ENCODE peak calls at places on chromosomes 2 and 18, in six cellular contexts. One of them, this sample, is unnamed.

GRCh38 chr2:38551171-38551570 is 51.6 kb downstream of the HNRNPLL start:
- DNase-seq in endothelial cell of umbilical vein: no peak
- DNase-seq in A549: no peak
- DNase-seq in HepG2: no peak
- DNase-seq in K562: no peak
- DNase-seq in GM12878: no peak
- DNase-seq in this sample: no peak

GRCh38 chr2:46162329-46162870 is 134.8 kb upstream of the EPAS1 start:
- DNase-seq in GM12878: no peak
- DNase-seq in endothelial cell of umbilical vein: no peak
- DNase-seq in K562: no peak
- DNase-seq in HepG2: no peak
- DNase-seq in A549: no peak
- DNase-seq in this sample: peak

GRCh38 chr2:174985624-174986023 is 19.6 kb downstream of the CHN1 start:
- DNase-seq in HepG2: peak
- DNase-seq in K562: no peak
- DNase-seq in GM12878: no peak
- DNase-seq in endothelial cell of umbilical vein: peak
- DNase-seq in A549: no peak
- DNase-seq in this sample: peak

GRCh38 chr18:48842259-48843061 is 108.3 kb downstream of the SMAD7 start:
- DNase-seq in GM12878: no peak
- DNase-seq in K562: peak
- DNase-seq in endothelial cell of umbilical vein: peak
- DNase-seq in A549: no peak
- DNase-seq in HepG2: no peak
- DNase-seq in this sample: no peak

GRCh38 chr2:165863816-165864221 is 69.8 kb upstream of the GALNT3 start:
- DNase-seq in K562: no peak
- DNase-seq in endothelial cell of umbilical vein: no peak
- DNase-seq in GM12878: no peak
- DNase-seq in A549: no peak
- DNase-seq in HepG2: no peak
- DNase-seq in this sample: no peak

GRCh38 chr18:11074879-11075278 is 74.5 kb downstream of the PIEZO2 start:
- DNase-seq in K562: no peak
- DNase-seq in HepG2: no peak
- DNase-seq in endothelial cell of umbilical vein: no peak
- DNase-seq in GM12878: no peak
- DNase-seq in A549: no peak
- DNase-seq in this sample: no peak

GRCh38 chr2:126906781-126907180 is 8.1 kb downstream of the TEX51 start:
- DNase-seq in A549: no peak
- DNase-seq in HepG2: no peak
- DNase-seq in endothelial cell of umbilical vein: no peak
- DNase-seq in K562: no peak
- DNase-seq in GM12878: no peak
- DNase-seq in this sample: no peak

GRCh38 chr2:90207454-90208058 is 1516.1 kb downstream of the RPIA start:
- DNase-seq in GM12878: peak
- DNase-seq in endothelial cell of umbilical vein: no peak
- DNase-seq in HepG2: peak
- DNase-seq in K562: no peak
- DNase-seq in A549: peak
- DNase-seq in this sample: peak

GRCh38 chr2:78330181-78330580 is 695.3 kb upstream of the REG3G start:
- DNase-seq in A549: no peak
- DNase-seq in endothelial cell of umbilical vein: no peak
- DNase-seq in K562: no peak
- DNase-seq in GM12878: no peak
- DNase-seq in HepG2: no peak
- DNase-seq in this sample: no peak

GRCh38 chr2:46411245-46411641 is 68.1 kb upstream of the TMEM247 start:
- DNase-seq in A549: no peak
- DNase-seq in HepG2: no peak
- DNase-seq in K562: no peak
- DNase-seq in endothelial cell of umbilical vein: no peak
- DNase-seq in GM12878: no peak
- DNase-seq in this sample: no peak

GRCh38 chr2:68435605-68436004 is 31.5 kb downstream of the FBXO48 start:
- DNase-seq in A549: no peak
- DNase-seq in HepG2: no peak
- DNase-seq in GM12878: no peak
- DNase-seq in K562: no peak
- DNase-seq in endothelial cell of umbilical vein: no peak
- DNase-seq in this sample: no peak

GRCh38 chr2:101396352-101396717 is 9.0 kb upstream of the CREG2 start:
- DNase-seq in A549: peak
- DNase-seq in GM12878: no peak
- DNase-seq in HepG2: peak
- DNase-seq in endothelial cell of umbilical vein: peak
- DNase-seq in K562: no peak
- DNase-seq in this sample: no peak

GRCh38 chr2:60873381-60873780 is 8.0 kb upstream of the REL start:
- DNase-seq in K562: no peak
- DNase-seq in GM12878: peak
- DNase-seq in HepG2: no peak
- DNase-seq in A549: no peak
- DNase-seq in endothelial cell of umbilical vein: no peak
- DNase-seq in this sample: no peak

GRCh38 chr2:41496908-41497307 is 550.9 kb upstream of the PKDCC start:
- DNase-seq in HepG2: no peak
- DNase-seq in endothelial cell of umbilical vein: no peak
- DNase-seq in K562: peak
- DNase-seq in A549: no peak
- DNase-seq in GM12878: no peak
- DNase-seq in this sample: peak
- TF ChIP-seq CTCF in HepG2: no peak
- TF ChIP-seq CTCF in endothelial cell of umbilical vein: no peak
- TF ChIP-seq CTCF in K562: peak
- TF ChIP-seq CTCF in A549: peak
- TF ChIP-seq CTCF in GM12878: no peak
- TF ChIP-seq CTCF in this sample: peak

DNA sequence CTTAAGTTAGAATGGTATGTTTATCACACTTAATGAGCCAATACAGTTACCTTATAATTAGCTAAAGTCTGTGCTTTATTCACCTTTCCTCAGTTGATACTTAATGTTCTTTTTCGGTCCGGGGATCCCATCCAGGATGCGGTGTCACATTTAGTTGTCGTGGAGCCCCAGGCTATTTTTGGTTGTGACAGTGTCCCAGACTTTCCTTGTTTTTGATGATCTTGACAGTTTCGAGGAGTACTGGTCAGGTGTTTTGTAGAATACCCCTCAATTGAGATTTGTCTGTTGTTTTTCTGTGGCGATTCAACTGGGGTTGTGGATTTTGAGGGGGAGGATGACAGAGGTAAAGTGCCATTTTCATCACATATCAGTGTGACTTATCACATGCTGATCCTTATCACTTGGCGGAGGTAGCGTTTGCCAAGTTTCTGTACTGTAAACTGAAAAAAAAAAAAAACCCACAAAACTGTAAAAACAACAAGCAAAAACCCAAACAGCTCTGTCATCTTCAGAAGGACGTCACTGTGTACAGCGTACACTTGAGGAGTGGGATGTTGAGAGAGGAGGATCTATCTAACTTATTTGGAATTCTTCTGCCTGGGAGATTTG is 67.9 kb downstream of the FMNL2 start:
- DNase-seq in K562: no peak
- DNase-seq in GM12878: no peak
- DNase-seq in A549: no peak
- DNase-seq in endothelial cell of umbilical vein: no peak
- DNase-seq in HepG2: no peak
- DNase-seq in this sample: no peak
- TF ChIP-seq MYC in K562: no peak
- TF ChIP-seq MYC in GM12878: no peak
- TF ChIP-seq MYC in A549: no peak
- TF ChIP-seq MYC in endothelial cell of umbilical vein: no peak
- TF ChIP-seq MYC in HepG2: no peak
- TF ChIP-seq MYC in this sample: no peak

DNA sequence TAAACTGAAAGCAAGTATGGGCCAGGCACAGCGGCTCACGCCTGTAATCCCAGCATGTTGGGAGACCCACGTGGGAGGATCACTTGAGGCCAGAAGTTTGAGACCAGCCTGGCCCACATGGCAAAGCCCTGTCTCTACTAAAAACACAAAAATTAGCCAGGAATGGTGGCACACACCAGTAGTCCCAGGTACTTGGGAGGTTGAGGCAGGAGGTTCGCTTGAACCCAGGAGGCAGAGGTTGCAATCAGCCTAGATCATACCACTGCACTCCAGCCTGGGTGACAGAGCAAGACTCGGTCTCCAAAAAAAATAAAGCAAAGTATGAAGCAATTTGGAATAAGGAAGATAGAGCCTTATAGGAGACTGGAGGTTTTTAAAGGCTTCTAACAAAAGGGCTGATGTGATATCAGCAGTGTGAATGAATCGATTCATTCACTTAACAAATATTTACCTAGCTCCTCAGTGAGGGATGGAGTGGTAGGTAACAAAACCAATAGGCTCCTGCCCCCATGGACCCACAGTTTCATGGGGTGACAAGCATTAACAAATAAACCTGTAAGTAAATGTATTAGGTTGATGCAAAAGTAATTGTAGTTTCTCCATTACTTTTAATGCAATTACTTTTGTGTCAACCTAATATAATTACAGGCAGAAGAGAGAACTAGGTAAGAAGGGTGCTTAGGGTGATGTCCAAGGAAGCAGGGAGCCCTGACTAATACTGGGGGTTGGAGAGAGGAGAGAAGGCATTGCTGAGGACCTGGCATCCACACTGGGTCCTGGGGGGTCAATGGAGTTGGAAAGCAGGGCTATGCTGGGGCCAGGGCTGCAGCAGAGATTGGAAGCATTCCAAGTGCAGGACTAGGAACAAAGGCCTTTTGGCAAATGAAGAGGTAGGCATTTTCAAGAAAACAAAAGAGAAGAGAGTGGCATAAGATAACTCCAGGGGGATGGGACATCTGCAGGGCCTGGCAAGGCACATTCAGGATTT is 195.4 kb upstream of the ARL4C start:
- DNase-seq in A549: no peak
- DNase-seq in K562: no peak
- DNase-seq in GM12878: no peak
- DNase-seq in HepG2: peak
- DNase-seq in endothelial cell of umbilical vein: peak
- DNase-seq in this sample: no peak
- TF ChIP-seq MAX in A549: no peak
- TF ChIP-seq MAX in K562: no peak
- TF ChIP-seq MAX in GM12878: no peak
- TF ChIP-seq MAX in HepG2: no peak
- TF ChIP-seq MAX in endothelial cell of umbilical vein: no peak
- TF ChIP-seq MAX in this sample: no peak

DNA sequence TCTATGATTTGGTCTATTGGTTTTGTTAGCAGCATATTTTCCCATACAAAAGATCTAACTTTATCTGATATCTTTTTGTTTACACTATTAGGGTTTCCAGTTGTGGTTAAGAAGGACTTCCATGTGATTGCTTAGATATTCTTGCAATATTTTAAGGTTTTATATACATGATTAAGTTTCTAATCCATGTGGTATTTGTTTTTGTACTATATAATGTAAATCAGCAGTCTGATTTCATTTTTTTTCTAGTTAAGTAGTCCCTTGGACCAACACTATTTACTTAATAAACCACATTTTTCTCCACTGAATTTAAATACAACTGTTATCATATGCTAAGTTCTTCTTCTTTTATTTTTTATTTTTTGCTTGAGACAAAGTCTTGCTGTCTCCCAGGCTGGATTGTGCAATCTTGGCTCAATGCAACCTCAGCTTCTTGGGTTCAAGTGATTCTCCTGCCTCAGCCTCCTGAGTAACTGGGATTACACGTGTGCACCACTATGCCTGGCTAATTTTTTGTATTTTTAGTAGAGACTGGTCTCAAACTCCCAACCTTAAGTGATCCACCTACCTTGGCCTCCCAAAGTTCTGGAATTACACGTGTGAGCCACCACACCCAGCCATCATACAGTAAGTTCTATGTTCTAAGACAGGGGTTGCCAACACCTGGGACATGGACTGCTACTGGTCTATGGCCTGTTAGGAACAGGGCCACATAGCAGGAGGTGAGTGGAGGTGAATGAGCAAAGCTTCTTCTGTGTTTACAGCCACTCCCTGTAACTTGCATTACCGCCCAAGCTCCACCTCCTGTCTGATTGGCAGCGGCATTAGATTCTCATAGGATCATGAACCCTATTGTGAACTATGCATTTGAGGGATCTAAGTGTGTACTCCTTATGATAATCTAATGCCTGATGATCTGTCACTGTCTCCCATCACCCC is 58.5 kb upstream of the RAB27B start:
- DNase-seq in A549: no peak
- DNase-seq in K562: no peak
- DNase-seq in HepG2: no peak
- DNase-seq in endothelial cell of umbilical vein: no peak
- DNase-seq in GM12878: no peak
- DNase-seq in this sample: peak
- TF ChIP-seq CTCF in A549: no peak
- TF ChIP-seq CTCF in K562: no peak
- TF ChIP-seq CTCF in HepG2: no peak
- TF ChIP-seq CTCF in endothelial cell of umbilical vein: no peak
- TF ChIP-seq CTCF in GM12878: no peak
- TF ChIP-seq CTCF in this sample: no peak

DNA sequence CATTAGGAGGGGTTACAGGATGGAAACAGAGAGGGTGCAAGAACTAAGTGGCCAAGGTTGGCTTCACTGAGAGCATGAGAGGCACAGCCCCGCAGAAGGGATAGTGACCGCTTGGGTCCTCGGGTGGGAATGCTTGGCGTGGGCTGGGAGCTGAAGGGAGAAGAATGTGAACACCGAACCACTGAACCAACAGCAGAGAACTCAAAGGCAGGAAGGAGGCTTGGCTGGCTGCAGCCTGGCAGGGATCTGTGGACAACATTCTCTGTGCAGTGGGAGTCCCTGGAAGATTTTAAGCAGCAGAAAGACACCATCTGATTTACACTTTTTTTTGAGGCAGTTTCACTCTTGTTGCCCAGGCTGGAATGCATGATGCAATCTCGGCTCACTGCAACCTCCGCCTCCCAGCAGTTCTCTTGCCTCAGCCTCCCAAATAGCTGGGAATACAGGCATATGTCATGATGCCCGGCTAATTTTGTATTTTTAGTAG is 33.9 kb downstream of the SOWAHC start:
- DNase-seq in endothelial cell of umbilical vein: no peak
- DNase-seq in K562: no peak
- DNase-seq in A549: no peak
- DNase-seq in HepG2: no peak
- DNase-seq in GM12878: no peak
- DNase-seq in this sample: no peak
- TF ChIP-seq MYC in endothelial cell of umbilical vein: no peak
- TF ChIP-seq MYC in K562: no peak
- TF ChIP-seq MYC in A549: no peak
- TF ChIP-seq MYC in HepG2: no peak
- TF ChIP-seq MYC in GM12878: no peak
- TF ChIP-seq MYC in this sample: no peak

GRCh38 chr18:9575558-9575957 is 38.8 kb downstream of the PPP4R1 start:
- DNase-seq in endothelial cell of umbilical vein: peak
- DNase-seq in K562: peak
- DNase-seq in GM12878: no peak
- DNase-seq in HepG2: peak
- DNase-seq in A549: peak
- DNase-seq in this sample: peak
- TF ChIP-seq MAX in endothelial cell of umbilical vein: no peak
- TF ChIP-seq MAX in K562: no peak
- TF ChIP-seq MAX in GM12878: no peak
- TF ChIP-seq MAX in HepG2: no peak
- TF ChIP-seq MAX in A549: peak
- TF ChIP-seq MAX in this sample: no peak